ENCODE peak calls at places on chromosomes 12 and 14, in four cellular contexts. M is brain microvascular endothelial cell, X is adrenal gland, V is aorta. O is an unnamed sample.
A peak's percentile ranks its signal among the peaks of the same experiment; 100 is the strongest.

GRCh38 chr12:11719678-11720099 is 70.2 kb downstream of the ETV6 start:
- DNase-seq in M (peak; percentile 98), X (peak; percentile 78), V (peak; percentile 86), O (peak; percentile 57)

GRCh38 chr12:57085999-57086950 is 2.6 kb upstream of the NAB2 start:
- DNase-seq in M (peak; percentile 66), V (peak; percentile 89), X (peak; percentile 75), O (peak; percentile 90)

GRCh38 chr12:105385141-105385540 is 54.6 kb downstream of the C12orf75 start:
- DNase-seq in V (no peak), M (no peak), X (no peak), O (no peak)

GRCh38 chr14:99252940-99253868 is 18.8 kb downstream of the BCL11B start:
- DNase-seq in X (no peak), V (no peak), M (no peak), O (no peak)

GRCh38 chr12:105748806-105749600 is 389.8 kb downstream of the NUAK1 start:
- DNase-seq in X (peak; percentile 36), V (peak; percentile 87), M (peak; percentile 76), O (no peak)

GRCh38 chr12:74646831-74647230 is 109.2 kb downstream of the ATXN7L3B start:
- DNase-seq in M (no peak), V (no peak), X (no peak), O (peak; percentile 17)

GRCh38 chr12:3418609-3419469 is 72.2 kb upstream of the PRMT8 start:
- DNase-seq in X (no peak), M (no peak), V (no peak), O (no peak)

GRCh38 chr14:90675399-90675798 is 140.8 kb downstream of the TTC7B start:
- DNase-seq in V (peak; percentile 80), X (peak; percentile 88), M (peak; percentile 25), O (no peak)

GRCh38 chr12:4302881-4303280 is 18.1 kb upstream of the TIGAR start:
- DNase-seq in X (no peak), V (no peak), M (no peak), O (no peak)

GRCh38 chr14:52080817-52081755 is 12.2 kb upstream of the NID2 start:
- DNase-seq in M (peak; percentile 96), X (peak; percentile 40), V (no peak), O (no peak)

GRCh38 chr12:59834659-59835474 is 239.0 kb downstream of the SLC16A7 start:
- DNase-seq in X (no peak), V (no peak), M (peak; percentile 31), O (peak; percentile 75)

GRCh38 chr12:54622463-54623183 is 12.1 kb downstream of the LACRT start:
- DNase-seq in M (no peak), X (no peak), V (no peak), O (peak; percentile 22)

GRCh38 chr12:75783093-75783877 is 248.3 kb downstream of the PHLDA1 start:
- DNase-seq in V (peak; percentile 84), M (no peak), X (peak; percentile 64), O (no peak)

GRCh38 chr14:61130512-61131260 is 149.6 kb downstream of the SLC38A6 start:
- DNase-seq in X (peak; percentile 57), M (no peak), V (no peak), O (no peak)

GRCh38 chr12:16407332-16407731 is 59.9 kb downstream of the MGST1 start:
- DNase-seq in X (no peak), V (no peak), M (no peak), O (no peak)

GRCh38 chr12:71005166-71005565 is 84.6 kb upstream of the PTPRR start:
- DNase-seq in X (no peak), V (no peak), M (no peak), O (no peak)

GRCh38 chr14:103749860-103750259 is 34.2 kb downstream of the ZFYVE21 start:
- DNase-seq in X (no peak), M (no peak), V (no peak), O (no peak)

GRCh38 chr14:68421116-68421515 is 371.8 kb downstream of the ZFP36L1 start:
- DNase-seq in M (no peak), V (no peak), X (no peak), O (no peak)

GRCh38 chr14:72631401-72631800 is 262.5 kb downstream of the DPF3 start:
- DNase-seq in V (no peak), M (no peak), X (no peak), O (no peak)

GRCh38 chr12:101967506-101967905 is 90.1 kb downstream of the DRAM1 start:
- DNase-seq in M (no peak), V (no peak), X (no peak), O (no peak)

GRCh38 chr12:12482150-12482761 is 80.4 kb downstream of the DUSP16 start:
- DNase-seq in X (no peak), M (no peak), V (no peak), O (no peak)

GRCh38 chr12:97322388-97322787 is 140.2 kb upstream of the RMST start:
- DNase-seq in V (no peak), M (no peak), X (no peak), O (no peak)

GRCh38 chr14:57089901-57090300 is 178.8 kb downstream of the EXOC5 start:
- DNase-seq in V (no peak), X (no peak), M (no peak), O (no peak)

GRCh38 chr14:99327050-99327449 is 55.1 kb upstream of the BCL11B start:
- DNase-seq in X (no peak), M (no peak), V (peak; percentile 14), O (no peak)

GRCh38 chr12:2998789-2999264 is 39.6 kb downstream of the TEAD4 start:
- DNase-seq in M (peak; percentile 91), X (no peak), V (peak; percentile 92), O (peak; percentile 74)

DNA sequence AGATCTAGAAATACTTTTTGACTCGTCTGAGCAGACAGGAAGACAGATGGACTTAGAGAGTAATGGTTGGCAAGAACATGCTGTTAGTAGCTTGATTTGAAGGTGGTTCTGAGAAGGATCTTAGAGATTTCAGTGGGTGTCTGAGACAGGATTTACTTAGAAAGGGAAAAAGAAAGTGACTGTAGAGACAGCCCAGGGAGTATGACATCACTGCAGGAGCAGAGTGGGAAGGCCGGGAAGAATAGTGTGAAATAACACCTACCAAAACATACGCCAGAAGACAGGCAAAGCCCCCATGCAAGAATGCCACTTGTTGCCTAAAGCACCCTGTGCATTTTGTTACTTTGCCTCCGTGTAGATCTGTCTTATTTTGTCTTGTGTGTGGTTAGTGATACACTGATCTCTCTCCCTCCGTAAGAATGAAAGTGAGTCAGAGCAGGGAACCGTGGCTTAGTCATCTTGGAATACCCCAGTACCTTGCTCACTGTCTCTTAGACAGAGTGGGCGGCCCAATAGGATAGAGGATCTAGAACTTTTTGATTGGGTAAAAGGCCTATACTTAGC is 161.3 kb upstream of the IFNG-AS1 start:
- DNase-seq in M (peak; percentile 98), V (no peak), X (peak; percentile 65), O (no peak)
- H3K4me3 ChIP-seq in M (peak overlapping the region; percentile 50), V (peak overlapping the region; percentile 64), X (no peak overlapping the region), O (no peak overlapping the region)

GRCh38 chr14:74350211-74350943 is 2.1 kb downstream of the VRTN start:
- DNase-seq in V (no peak), X (no peak), M (no peak), O (no peak)
- H3K4me3 ChIP-seq in V (no peak overlapping the region), X (no peak overlapping the region), M (no peak overlapping the region), O (peak overlapping the region; percentile 90)

GRCh38 chr12:53617700-53618099 is 8.5 kb downstream of the ATF7 start:
- DNase-seq in X (no peak), M (no peak), V (no peak), O (no peak)

GRCh38 chr12:53613821-53614220 is 12.4 kb downstream of the ATF7 start:
- DNase-seq in M (no peak), X (no peak), V (no peak), O (no peak)

GRCh38 chr12:53616950-53617349 is 9.2 kb downstream of the ATF7 start:
- DNase-seq in V (no peak), M (no peak), X (no peak), O (no peak)

GRCh38 chr12:53622724-53623123 is 3.5 kb downstream of the ATF7 start:
- DNase-seq in M (no peak), V (no peak), X (no peak), O (no peak)

DNA sequence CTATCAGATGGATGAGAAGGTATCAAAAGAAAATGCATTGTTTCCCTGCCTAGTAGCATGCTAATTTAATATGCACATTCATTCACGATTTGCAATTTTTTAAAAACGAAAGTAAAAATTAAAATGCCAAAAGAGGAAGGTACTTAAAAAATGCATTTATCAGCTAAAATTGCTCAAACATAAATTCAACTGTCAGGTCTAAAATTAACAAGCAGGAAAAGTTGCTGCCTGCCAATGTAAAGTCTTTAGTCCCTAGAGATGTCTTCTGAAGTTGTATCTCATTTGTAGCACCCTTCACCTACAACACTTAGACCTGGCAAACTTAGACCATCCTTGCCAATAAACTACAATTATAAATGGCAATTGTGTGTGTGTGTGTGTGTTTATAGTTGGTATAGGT is 7.8 kb downstream of the ATF7 start:
- DNase-seq in M (no peak), V (no peak), X (no peak), O (no peak)
- H3K4me3 ChIP-seq in M (no peak overlapping the region), V (peak overlapping the region; percentile 16), X (no peak overlapping the region), O (no peak overlapping the region)

DNA sequence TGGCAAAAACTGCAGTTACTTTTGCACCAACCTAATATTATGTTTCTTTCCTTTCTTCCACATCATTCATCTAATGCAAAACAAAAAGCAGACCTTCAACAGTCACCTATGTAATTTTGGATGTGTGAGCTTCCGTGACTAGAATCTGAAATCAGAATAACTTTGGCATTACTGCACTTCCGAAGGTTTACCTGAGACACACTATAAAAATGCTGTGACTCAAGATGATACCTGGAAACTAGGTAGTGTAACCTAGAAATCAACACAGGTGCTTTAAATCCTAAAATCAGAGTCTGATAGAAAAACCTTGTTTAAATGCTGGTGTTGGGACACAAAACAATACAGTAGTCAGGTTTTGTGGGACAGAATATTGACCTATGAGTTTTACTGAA is 2.2 kb downstream of the BTBD7 start:
- DNase-seq in V (no peak), M (no peak), X (no peak), O (no peak)
- H3K4me3 ChIP-seq in V (no peak overlapping the region), M (no peak overlapping the region), X (no peak overlapping the region), O (peak overlapping the region; percentile 87)

GRCh38 chr12:45726594-45727300 is 2.8 kb upstream of the ARID2 start:
- DNase-seq in M (peak; percentile 19), X (peak; percentile 70), V (peak; percentile 89), O (peak; percentile 43)

GRCh38 chr12:45727994-45728624 is 1.4 kb upstream of the ARID2 start:
- DNase-seq in X (no peak), V (no peak), M (no peak), O (no peak)

GRCh38 chr12:45727301-45727993 is 2.1 kb upstream of the ARID2 start:
- DNase-seq in V (peak; percentile 95), X (peak; percentile 96), M (peak; percentile 94), O (peak; percentile 97)

GRCh38 chr12:45728625-45729232 is 777 bp upstream of the ARID2 start:
- DNase-seq in X (peak; percentile 97), V (peak; percentile 98), M (peak; percentile 97), O (peak; percentile 98)

GRCh38 chr12:45725631-45726593 is 3.6 kb upstream of the ARID2 start:
- DNase-seq in M (peak; percentile 35), V (no peak), X (no peak), O (peak; percentile 35)
- H3K4me3 ChIP-seq in M (peak overlapping the region; percentile 90), V (peak overlapping the region; percentile 72), X (no peak overlapping the region), O (peak overlapping the region; percentile 74)

GRCh38 chr12:124568431-124569374 is 1.3 kb upstream of the NCOR2 start:
- DNase-seq in V (peak; percentile 91), M (peak; percentile 84), X (peak; percentile 76), O (peak; percentile 71)
- H3K4me3 ChIP-seq in V (no peak overlapping the region), M (no peak overlapping the region), X (no peak overlapping the region), O (peak overlapping the region; percentile 84)